ENCODE peak calls at places on chromosomes 5 and 9, in eight cellular contexts. J, A, M, Y, H, R, I and L are unnamed samples.

GRCh38 chr9:129330711-129331279 is 152.7 kb upstream of the IER5L start:
- DNase-seq in Y (no peak), H (no peak), I (no peak), R (no peak), M (no peak), J (no peak), A (no peak), L (no peak)

GRCh38 chr5:96533371-96533770 is 100.3 kb upstream of the PCSK1 start:
- DNase-seq in R (no peak), H (no peak), A (no peak), M (no peak), I (no peak), Y (no peak), J (no peak), L (no peak)

GRCh38 chr9:35114921-35115341 is 731 bp downstream of the ATOSB start:
- DNase-seq in R (peak), M (peak), A (no peak), H (no peak), Y (no peak), I (no peak), J (no peak), L (no peak)

GRCh38 chr9:16828335-16829281 is 41.9 kb downstream of the BNC2 start:
- DNase-seq in A (peak), Y (no peak), M (peak), I (no peak), R (peak), H (no peak), J (no peak), L (no peak)

GRCh38 chr9:104802110-104802509 is 38.2 kb downstream of the NIPSNAP3B start:
- DNase-seq in H (no peak), R (no peak), A (no peak), Y (no peak), M (no peak), J (peak), I (no peak), L (no peak)

GRCh38 chr9:114180701-114181582 is 25.6 kb downstream of the COL27A1 start:
- DNase-seq in H (no peak), J (no peak), R (peak), Y (no peak), I (no peak), M (peak), A (peak), L (no peak)

GRCh38 chr5:125006011-125006685 is 259.7 kb upstream of the ZNF608 start:
- DNase-seq in H (no peak), Y (no peak), A (no peak), J (no peak), R (peak), M (no peak), I (peak), L (no peak)

GRCh38 chr9:77725051-77725702 is 77.1 kb upstream of the GNA14 start:
- DNase-seq in J (no peak), R (no peak), I (no peak), A (no peak), Y (no peak), M (no peak), H (no peak), L (no peak)

GRCh38 chr5:113084402-113085083 is 107.9 kb downstream of the DCP2 start:
- DNase-seq in M (no peak), Y (no peak), H (no peak), J (no peak), A (no peak), R (peak), I (no peak), L (no peak)

GRCh38 chr5:112070022-112070421 is 313.0 kb upstream of the NREP start:
- DNase-seq in J (no peak), R (no peak), M (no peak), Y (no peak), I (no peak), A (no peak), H (no peak), L (no peak)

GRCh38 chr5:66169534-66169933 is 25.4 kb downstream of the SREK1 start:
- DNase-seq in A (no peak), I (no peak), R (no peak), H (no peak), Y (no peak), M (no peak), J (no peak), L (no peak)

GRCh38 chr9:37371565-37372464 is 50.7 kb upstream of the GRHPR start:
- DNase-seq in H (no peak), I (no peak), A (no peak), M (no peak), R (no peak), Y (no peak), J (peak), L (no peak)

GRCh38 chr5:64864171-64864570 is 95.4 kb downstream of the CWC27 start:
- DNase-seq in I (no peak), R (no peak), Y (no peak), H (no peak), J (no peak), M (no peak), A (no peak), L (no peak)